ENCODE peak calls at places on chromosomes 7 and 10, in five cellular contexts. A is GM23248, D is neural progenitor cell, P is GM23338, O is DND-41. H is an unnamed sample.

GRCh38 chr10:3331680-3332230 is 159.2 kb upstream of the PITRM1 start:
- DNase-seq in D (no peak), A (no peak), P (no peak), O (no peak), H (no peak)

GRCh38 chr7:113796557-113796956 is 122.3 kb downstream of the PPP1R3A start:
- DNase-seq in D (no peak), O (no peak), A (peak; percentile 67), P (peak; percentile 13), H (peak; percentile 91)

GRCh38 chr7:106626376-106627293 is 34.3 kb downstream of the CCDC71L start:
- DNase-seq in D (no peak), A (no peak), O (no peak), P (peak; percentile 43), H (no peak)

GRCh38 chr10:90871279-90871760 is 454 bp upstream of the RPP30 start:
- DNase-seq in D (peak; percentile 88), A (peak; percentile 78), O (no peak), P (peak; percentile 96), H (peak; percentile 83)

GRCh38 chr7:135845415-135846075 is 96.9 kb upstream of the FAM180A start:
- DNase-seq in P (no peak), A (peak; percentile 25), D (no peak), O (no peak), H (no peak)

GRCh38 chr10:110324201-110324804 is 19.6 kb upstream of the SMNDC1 start:
- DNase-seq in A (peak; percentile 11), D (no peak), O (no peak), P (no peak), H (peak; percentile 52)

GRCh38 chr10:124996127-124996853 is 54.4 kb downstream of the ZRANB1 start:
- DNase-seq in P (no peak), A (no peak), O (no peak), D (no peak), H (no peak)

GRCh38 chr10:96244354-96244753 is 27.0 kb downstream of the BLNK start:
- DNase-seq in A (no peak), D (no peak), P (no peak), O (no peak), H (no peak)

GRCh38 chr7:30896783-30897617 is 14.7 kb upstream of the AQP1 start:
- DNase-seq in D (no peak), O (no peak), P (no peak), A (no peak), H (no peak)

GRCh38 chr10:63700209-63700934 is 179.2 kb downstream of the REEP3 start:
- DNase-seq in A (peak; percentile 98), D (no peak), P (no peak), O (no peak), H (peak; percentile 99)

GRCh38 chr10:88819290-88819689 is 16.8 kb downstream of the LIPM start:
- DNase-seq in P (no peak), O (no peak), A (peak; percentile 39), D (no peak), H (peak; percentile 70)

GRCh38 chr10:11064832-11065231 is 47.2 kb downstream of the CELF2 start:
- DNase-seq in A (no peak), P (no peak), O (no peak), D (no peak), H (no peak)

GRCh38 chr10:88091490-88092061 is 228.2 kb downstream of the PTEN start:
- DNase-seq in P (no peak), D (no peak), A (no peak), O (peak; percentile 82), H (no peak)

GRCh38 chr10:32446701-32447406 is 914 bp downstream of the CCDC7 start:
- DNase-seq in D (no peak), A (peak; percentile 72), P (peak; percentile 27), O (peak; percentile 25), H (peak; percentile 17)

GRCh38 chr7:152081088-152081487 is 55.6 kb downstream of the GALNT11 start:
- DNase-seq in O (no peak), D (peak; percentile 58), A (no peak), P (no peak), H (no peak)

GRCh38 chr7:143367972-143368371 is 5.5 kb upstream of the FAM131B start:
- DNase-seq in O (no peak), D (no peak), P (no peak), A (peak; percentile 45), H (no peak)

DNA sequence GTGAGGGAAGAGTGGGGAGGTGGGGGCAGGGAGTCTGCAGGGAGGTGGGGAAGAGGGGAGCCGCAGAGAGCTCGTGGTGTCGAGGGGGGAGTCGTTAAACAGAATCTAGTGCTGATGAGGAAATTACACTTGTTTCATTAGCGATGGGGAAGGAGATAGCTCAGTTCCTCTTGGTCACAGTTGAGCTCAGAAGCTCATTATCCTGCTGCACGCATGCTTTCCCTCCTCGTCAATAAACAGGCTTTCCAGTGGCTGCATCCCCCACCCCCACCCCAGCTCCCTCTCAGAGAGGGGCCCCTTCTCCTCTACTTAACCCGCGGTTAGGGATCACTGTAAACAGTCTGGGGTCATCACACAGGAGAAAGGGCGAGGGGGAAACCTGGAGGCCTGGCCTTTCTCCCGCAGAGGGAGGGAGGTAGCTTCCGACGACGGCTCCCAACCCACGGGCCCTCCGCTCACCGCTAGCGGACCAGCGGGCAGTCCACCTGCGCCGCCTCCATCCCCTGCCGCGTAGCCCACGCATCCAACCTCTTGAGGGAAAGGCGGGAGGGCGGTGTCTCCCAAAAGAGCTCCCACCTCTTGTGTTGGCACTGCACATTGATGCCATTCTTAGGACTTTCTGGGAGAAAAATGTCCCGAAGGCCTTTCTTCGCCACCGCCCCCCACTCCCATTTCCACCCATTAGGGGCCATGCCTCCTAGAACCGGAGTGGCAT is 80.7 kb downstream of the PAX2 start:
- DNase-seq in D (no peak), O (no peak), P (no peak), A (no peak), H (no peak)
- H3K4me2 ChIP-seq in D (peak overlapping the region; percentile 79), O (no peak overlapping the region), P (peak overlapping the region; percentile 77), A (no peak overlapping the region), H (no peak overlapping the region)

GRCh38 chr7:50742401-50742800 is 40.3 kb downstream of the GRB10 start:
- DNase-seq in A (no peak), O (no peak), P (no peak), D (no peak), H (no peak)

GRCh38 chr7:50734246-50734645 is 48.5 kb downstream of the GRB10 start:
- DNase-seq in P (no peak), O (no peak), A (no peak), D (no peak), H (no peak)

GRCh38 chr7:50739744-50740455 is 42.8 kb downstream of the GRB10 start:
- DNase-seq in P (peak; percentile 39), O (peak; percentile 73), D (no peak), A (peak; percentile 38), H (no peak)

GRCh38 chr7:50735327-50735726 is 47.4 kb downstream of the GRB10 start:
- DNase-seq in P (no peak), D (no peak), A (no peak), O (no peak), H (no peak)

DNA sequence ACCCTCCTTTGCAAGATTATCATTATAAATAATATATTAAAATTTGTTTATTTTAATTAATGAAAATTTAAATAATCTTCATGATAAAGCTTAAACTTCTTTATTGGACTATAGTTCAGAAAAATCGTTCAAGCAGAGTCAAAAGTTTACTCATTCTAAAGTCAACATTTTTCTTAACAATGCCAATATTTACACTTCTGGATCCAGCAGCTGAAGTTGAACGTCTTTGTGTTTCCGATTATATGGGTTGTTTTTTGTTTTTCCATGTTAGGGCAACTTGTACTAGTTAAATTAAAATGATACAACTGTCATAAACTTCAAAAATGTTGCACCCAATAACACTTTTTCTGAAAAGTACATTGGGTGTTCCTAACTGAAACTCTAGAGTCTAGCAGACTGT is 43.8 kb downstream of the GRB10 start:
- DNase-seq in A (no peak), D (no peak), P (no peak), O (no peak), H (no peak)
- H3K79me2 ChIP-seq in A (peaks cover 98% of the 10 kb centered on the region), D (peaks cover 73% of the 10 kb centered on the region), P (peaks cover 100% of the 10 kb centered on the region), O (no peaks in the 10 kb centered on the region), H (peaks cover 98% of the 10 kb centered on the region)

GRCh38 chr7:4132221-4132620 is 549.9 kb upstream of the FOXK1 start:
- DNase-seq in D (no peak), O (no peak), A (no peak), P (no peak), H (no peak)

GRCh38 chr7:4133491-4134044 is 548.5 kb upstream of the FOXK1 start:
- DNase-seq in A (no peak), D (no peak), O (no peak), P (no peak), H (no peak)

GRCh38 chr7:4131043-4131442 is 551.1 kb upstream of the FOXK1 start:
- DNase-seq in D (peak; percentile 81), P (peak; percentile 74), O (no peak), A (no peak), H (no peak)

GRCh38 chr7:4128161-4128560 is 553.9 kb upstream of the FOXK1 start:
- DNase-seq in A (no peak), D (no peak), P (no peak), O (no peak), H (no peak)

DNA sequence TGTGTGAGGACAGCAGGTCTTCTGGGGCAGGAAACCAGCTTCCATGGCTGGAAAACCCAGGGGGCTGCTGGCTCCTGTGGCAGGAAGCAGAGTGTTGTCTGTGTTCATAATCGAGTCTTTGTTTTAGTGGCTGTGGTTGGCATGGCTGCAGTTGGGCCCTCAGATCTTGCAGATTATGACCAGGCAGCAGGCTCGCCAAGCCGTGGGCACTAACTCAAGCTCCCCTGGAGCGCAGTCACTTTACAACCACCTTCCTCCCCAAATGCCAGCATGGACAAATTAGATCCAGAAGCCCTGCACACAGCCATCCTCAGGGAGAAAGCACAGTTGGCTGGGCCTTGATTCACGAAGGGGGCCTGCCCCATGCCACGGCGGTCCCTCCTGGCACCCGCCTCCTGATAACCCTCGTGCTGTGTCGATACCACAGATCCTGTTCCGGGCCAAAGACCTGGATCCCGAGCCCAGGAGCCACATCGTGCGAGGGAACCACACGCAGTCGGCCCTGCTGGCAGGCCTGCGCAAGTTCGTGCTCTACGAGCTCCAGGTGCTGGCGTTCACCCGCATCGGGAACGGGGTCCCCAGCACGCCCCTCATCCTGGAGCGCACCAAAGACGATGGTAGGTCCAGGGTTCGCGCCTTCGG is 552.5 kb upstream of the FOXK1 start:
- DNase-seq in P (peak; percentile 32), D (no peak), A (no peak), O (no peak), H (no peak)
- H3K4me2 ChIP-seq in P (no peak overlapping the region), D (no peak overlapping the region), A (no peak overlapping the region), O (no peak overlapping the region), H (no peak overlapping the region)

GRCh38 chr7:39746162-39746782 is 122.9 kb downstream of the RALA start:
- DNase-seq in D (peak; percentile 83), O (peak; percentile 63), P (peak; percentile 95), A (peak; percentile 91), H (peak; percentile 55)
- H3K79me2 ChIP-seq in D (no peaks in the 10 kb centered on the region), O (no peaks in the 10 kb centered on the region), P (peaks cover 32% of the 10 kb centered on the region), A (no peaks in the 10 kb centered on the region), H (peaks cover 3% of the 10 kb centered on the region)

GRCh38 chr7:44072364-44073231 is 7.2 kb upstream of the PGAM2 start:
- DNase-seq in P (peak; percentile 90), O (peak; percentile 67), A (peak; percentile 92), D (peak; percentile 74), H (peak; percentile 71)
- H3K4me2 ChIP-seq in P (no peak overlapping the region), O (no peak overlapping the region), A (no peak overlapping the region), D (no peak overlapping the region), H (peak overlapping the region; percentile 73)

H was measured in astrocyte.